ENCODE peak calls at places on chromosomes 13 and 19, in nine cellular contexts. A is stomach, M is SK-N-SH, P is breast epithelium, E is vagina, G is Panc1, Z is GM23338, Y is sigmoid colon, H is transverse colon. L is an unnamed sample.

GRCh38 chr19:54345938-54346386 is 7.0 kb upstream of the LILRA4 start:
- DNase-seq in P (no peak), A (no peak), G (no peak), Z (no peak), Y (no peak), E (no peak), M (no peak), H (peak), L (no peak)

GRCh38 chr19:3024509-3024869 is 4.6 kb downstream of the TLE2 start:
- DNase-seq in G (no peak), M (no peak), A (no peak), E (no peak), Y (no peak), P (no peak), Z (no peak), H (no peak), L (no peak)

GRCh38 chr19:2047449-2048103 is 3.5 kb downstream of the MKNK2 start:
- DNase-seq in P (no peak), A (peak), Z (no peak), Y (peak), G (no peak), M (no peak), E (peak), H (peak), L (peak)

GRCh38 chr19:38939957-38940356 is 9.2 kb downstream of the MRPS12 start:
- DNase-seq in Y (no peak), H (no peak), M (no peak), E (no peak), Z (no peak), P (no peak), A (no peak), G (no peak), L (no peak)

GRCh38 chr19:45705115-45705514 is 12.6 kb downstream of the QPCTL start:
- DNase-seq in Z (no peak), E (no peak), H (no peak), A (no peak), P (no peak), Y (no peak), M (no peak), G (no peak), L (no peak)

GRCh38 chr13:77521595-77522367 is 13.7 kb upstream of the SCEL start:
- DNase-seq in M (no peak), Z (peak), A (peak), Y (no peak), H (no peak), P (no peak), E (no peak), G (no peak), L (no peak)

GRCh38 chr19:8877854-8878705 is 45.9 kb downstream of the MBD3L1 start:
- DNase-seq in G (no peak), A (no peak), Z (peak), M (peak), E (no peak), Y (no peak), P (no peak), H (no peak), L (no peak)

GRCh38 chr13:76123548-76123947 is 487.4 kb downstream of the LMO7 start:
- DNase-seq in Z (no peak), Y (no peak), G (no peak), A (no peak), E (no peak), P (no peak), H (no peak), M (no peak), L (no peak)

GRCh38 chr19:46903458-46903857 is 42.7 kb downstream of the ARHGAP35 start:
- DNase-seq in Z (no peak), P (no peak), A (no peak), G (no peak), H (no peak), E (no peak), M (no peak), Y (no peak), L (no peak)

GRCh38 chr13:49927755-49928154 is 8.4 kb downstream of the SPRYD7 start:
- DNase-seq in Y (no peak), E (no peak), H (no peak), G (no peak), M (no peak), Z (no peak), A (no peak), P (no peak), L (no peak)

GRCh38 chr19:5338661-5339469 is 1.7 kb downstream of the PTPRS start:
- DNase-seq in Z (peak), G (no peak), Y (no peak), E (no peak), A (no peak), M (peak), H (no peak), P (no peak), L (no peak)

GRCh38 chr13:58852076-58852475 is 1220.5 kb downstream of the PCDH17 start:
- DNase-seq in P (no peak), H (no peak), A (no peak), M (no peak), E (no peak), G (no peak), Y (no peak), Z (no peak), L (no peak)

GRCh38 chr13:60790620-60791019 is 393.6 kb downstream of the TDRD3 start:
- DNase-seq in A (peak), E (no peak), Y (peak), Z (peak), P (no peak), H (no peak), G (no peak), M (no peak), L (no peak)

GRCh38 chr13:74406439-74406838 is 272.2 kb upstream of the KLF12 start:
- DNase-seq in H (no peak), M (no peak), P (no peak), A (no peak), Z (no peak), E (no peak), G (no peak), Y (no peak), L (no peak)

GRCh38 chr19:19214892-19215291 is 3.1 kb downstream of the NCAN start:
- DNase-seq in M (no peak), Y (no peak), P (no peak), Z (peak), H (no peak), A (no peak), G (no peak), E (no peak), L (no peak)

GRCh38 chr13:94323746-94324408 is 155.6 kb downstream of the DCT start:
- DNase-seq in M (no peak), A (no peak), E (no peak), H (no peak), G (no peak), P (no peak), Y (no peak), Z (peak), L (no peak)

GRCh38 chr13:25192936-25193335 is 20.8 kb upstream of the AMER2 start:
- DNase-seq in G (no peak), Z (no peak), M (no peak), E (no peak), P (no peak), H (no peak), A (no peak), Y (no peak), L (no peak)

GRCh38 chr19:7645656-7646425 is 8.9 kb downstream of the STXBP2 start:
- DNase-seq in M (peak), Z (no peak), E (no peak), P (no peak), A (no peak), G (no peak), H (no peak), Y (no peak), L (no peak)

GRCh38 chr13:79874396-79875360 is 393.7 kb downstream of the NDFIP2 start:
- DNase-seq in P (no peak), M (no peak), Y (no peak), E (no peak), H (no peak), A (no peak), Z (peak), G (no peak), L (no peak)

GRCh38 chr13:109383683-109384082 is 402.7 kb downstream of the IRS2 start:
- DNase-seq in P (no peak), E (no peak), Y (no peak), Z (no peak), A (no peak), G (no peak), M (no peak), H (no peak), L (no peak)

GRCh38 chr19:31974941-31975340 is 370.5 kb upstream of the ZNF507 start:
- DNase-seq in Y (no peak), G (no peak), Z (no peak), M (no peak), E (peak), P (no peak), H (no peak), A (no peak), L (no peak)

GRCh38 chr19:1503089-1503924 is 9.5 kb downstream of the ADAMTSL5 start:
- DNase-seq in A (peak), Y (peak), G (no peak), P (no peak), Z (peak), E (no peak), M (peak), H (peak), L (no peak)

GRCh38 chr19:18998276-18998675 is 35.0 kb downstream of the SUGP2 start:
- DNase-seq in H (no peak), Y (no peak), A (no peak), G (no peak), P (no peak), M (no peak), E (no peak), Z (no peak), L (no peak)

GRCh38 chr19:55348317-55349034 is 6.0 kb downstream of the COX6B2 start:
- DNase-seq in A (no peak), H (no peak), M (no peak), Z (peak), G (no peak), Y (no peak), P (no peak), E (no peak), L (no peak)

GRCh38 chr13:112837371-112838037 is 131.5 kb upstream of the MCF2L start:
- DNase-seq in M (no peak), Z (no peak), P (no peak), H (no peak), Y (peak), E (no peak), A (no peak), G (no peak), L (no peak)

GRCh38 chr19:19591133-19591825 is 27.2 kb downstream of the PBX4 start:
- DNase-seq in H (peak), M (no peak), Y (no peak), E (no peak), Z (peak), A (peak), P (peak), G (peak), L (no peak)

GRCh38 chr19:18749362-18750231 is 41.5 kb downstream of the COMP start:
- DNase-seq in Z (no peak), H (no peak), E (no peak), P (no peak), G (no peak), M (no peak), A (no peak), Y (no peak), L (no peak)

GRCh38 chr13:41061075-41061913 is at the start of gene WBP4:
- DNase-seq in H (peak), A (peak), E (no peak), Y (peak), G (peak), Z (peak), M (peak), P (peak), L (peak)

GRCh38 chr13:44825951-44826350 is 163.3 kb downstream of the NUFIP1 start:
- DNase-seq in P (no peak), H (no peak), Z (no peak), M (no peak), Y (no peak), A (no peak), G (no peak), E (no peak), L (no peak)

DNA sequence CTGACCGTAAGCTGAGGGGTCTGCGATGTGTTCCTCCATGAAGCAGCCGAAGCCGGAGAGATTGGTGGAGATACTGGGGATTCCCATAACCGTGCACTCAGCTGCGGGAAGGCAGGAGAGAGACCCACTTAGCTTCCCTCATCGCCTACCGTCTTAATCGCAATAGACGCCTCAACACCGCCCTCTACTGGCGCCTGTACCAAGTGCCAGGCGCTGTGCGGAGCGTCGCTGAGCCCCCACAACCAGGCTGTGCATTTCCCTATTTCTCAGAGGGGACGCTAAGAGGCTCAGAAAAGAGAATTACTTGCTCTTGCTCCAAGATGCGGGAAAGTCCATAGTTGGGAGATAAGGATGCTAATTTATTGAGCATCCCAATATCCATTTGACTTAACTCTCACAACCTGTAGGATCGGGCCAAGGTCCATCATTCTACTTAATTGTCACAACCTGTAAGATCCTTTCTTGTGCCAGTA is 5.8 kb downstream of the FTL start:
- DNase-seq in Y (peak), P (no peak), G (no peak), Z (peak), E (no peak), M (peak), A (peak), H (peak), L (peak)
- TF ChIP-seq CTCF in Y (peak), P (peak), G (peak), Z (peak), E (peak), M (peak), A (peak), H (peak), L (peak)

DNA sequence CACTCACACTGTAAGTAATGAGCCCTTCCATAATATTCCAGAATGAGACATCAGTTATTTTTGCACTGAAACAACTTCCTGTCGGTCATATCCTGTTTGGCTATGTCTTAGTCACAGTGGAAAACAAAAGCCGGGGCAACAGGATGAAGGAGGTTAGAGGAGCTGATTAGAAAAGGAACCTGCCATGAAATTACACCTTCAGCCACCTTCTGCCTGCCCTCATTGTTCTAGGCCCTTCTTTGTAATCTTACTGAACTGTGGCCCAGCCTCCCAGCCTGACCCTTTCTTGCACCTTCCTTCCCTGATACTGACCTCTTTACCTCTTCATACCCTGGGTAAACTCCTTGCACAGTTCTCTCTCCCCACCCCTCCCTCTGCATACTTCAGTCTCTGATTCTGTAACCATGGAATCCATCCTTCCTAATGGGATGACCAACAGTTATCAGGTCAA is 67.3 kb downstream of the DOCK9 start:
- DNase-seq in P (no peak), E (no peak), M (no peak), Z (no peak), G (peak), A (no peak), H (no peak), Y (no peak), L (no peak)
- H3K27ac ChIP-seq in P (peak), E (peak), M (no peak), Z (no peak), G (no peak), A (peak), H (no peak), Y (peak), L (peak)

GRCh38 chr13:30395192-30396158 is 26.8 kb upstream of the UBE2L5 start:
- DNase-seq in P (peak), Z (peak), E (no peak), Y (peak), G (peak), A (peak), M (peak), H (peak), L (peak)
- TF ChIP-seq POLR2AphosphoS5 in P (peak), Z (peak), E (peak), Y (peak), G (no peak), A (peak), M (peak), H (peak), L (no peak)

GRCh38 chr19:56547535-56547934 is 8.8 kb downstream of the ZFP28 start:
- DNase-seq in P (no peak), H (no peak), A (no peak), G (no peak), Y (no peak), E (no peak), Z (peak), M (no peak), L (no peak)
- TF ChIP-seq CTCF in P (no peak), H (no peak), A (no peak), G (peak), Y (no peak), E (no peak), Z (peak), M (no peak), L (no peak)

DNA sequence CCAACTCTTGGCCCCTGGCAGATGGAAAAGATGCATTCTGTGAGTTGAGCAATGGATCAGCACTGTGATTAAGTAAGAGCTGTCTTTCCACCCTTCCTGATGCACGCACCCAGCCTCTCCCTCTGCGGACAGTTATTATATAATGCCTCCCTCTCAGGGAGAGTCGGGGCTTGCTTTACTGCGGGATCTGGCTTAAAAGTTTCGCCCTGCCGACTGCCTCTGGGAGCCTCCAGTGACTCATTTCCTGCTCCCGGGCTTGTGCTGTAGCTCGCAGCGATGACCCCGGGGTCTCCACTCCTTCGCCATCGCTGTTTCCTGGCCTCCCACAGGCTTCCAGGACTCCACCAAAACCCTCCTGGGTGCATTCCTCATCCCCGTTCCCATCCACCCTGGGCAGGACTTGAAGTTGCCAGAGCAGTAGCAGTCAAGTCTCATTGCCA is 107.4 kb upstream of the SLC7A1 start:
- DNase-seq in Z (peak), A (no peak), E (peak), Y (peak), M (no peak), P (no peak), H (no peak), G (no peak), L (no peak)
- H3K27ac ChIP-seq in Z (no peak), A (no peak), E (no peak), Y (no peak), M (peak), P (no peak), H (no peak), G (no peak), L (no peak)

GRCh38 chr19:14432817-14433453 is at the start of gene PKN1:
- DNase-seq in H (peak), M (peak), G (no peak), E (no peak), Y (no peak), P (no peak), Z (peak), A (peak), L (peak)

GRCh38 chr19:14435320-14436050 is 2.4 kb downstream of the PKN1 start:
- DNase-seq in A (no peak), M (no peak), E (no peak), Y (no peak), H (no peak), G (no peak), Z (no peak), P (no peak), L (no peak)

GRCh38 chr19:14434157-14434501 is 1.0 kb downstream of the PKN1 start:
- DNase-seq in P (no peak), E (no peak), A (peak), Y (no peak), Z (no peak), G (no peak), H (no peak), M (peak), L (peak)

GRCh38 chr19:14433454-14434156 is 499 bp downstream of the PKN1 start:
- DNase-seq in P (no peak), E (no peak), Z (peak), G (no peak), M (peak), A (peak), H (peak), Y (no peak), L (peak)

GRCh38 chr19:14434543-14435319 is 1.6 kb downstream of the PKN1 start:
- DNase-seq in M (peak), P (peak), Z (no peak), H (peak), G (no peak), Y (peak), E (no peak), A (peak), L (peak)
- TF ChIP-seq POLR2AphosphoS5 in M (no peak), P (no peak), Z (no peak), H (no peak), G (no peak), Y (peak), E (peak), A (peak), L (peak)

GRCh38 chr19:29247051-29247450 is 34.1 kb upstream of the UQCRFS1 start:
- DNase-seq in M (no peak), Z (no peak), P (no peak), H (no peak), A (no peak), Y (no peak), G (no peak), E (no peak), L (no peak)
- TF ChIP-seq CTCF in M (no peak), Z (peak), P (no peak), H (no peak), A (no peak), Y (no peak), G (no peak), E (no peak), L (no peak)

GRCh38 chr19:10237702-10238101 is 6.6 kb upstream of the S1PR2 start:
- DNase-seq in Z (no peak), A (no peak), H (no peak), E (no peak), P (no peak), M (no peak), Y (no peak), G (no peak), L (no peak)
- H3K27ac ChIP-seq in Z (no peak), A (peak), H (peak), E (peak), P (peak), M (no peak), Y (peak), G (no peak), L (no peak)

GRCh38 chr13:113951246-113951999 is 22.5 kb downstream of the C13orf46 start:
- DNase-seq in G (no peak), Y (peak), H (peak), E (no peak), M (peak), P (peak), Z (peak), A (peak), L (peak)
- TF ChIP-seq POLR2AphosphoS5 in G (no peak), Y (no peak), H (peak), E (peak), M (no peak), P (peak), Z (no peak), A (peak), L (peak)

DNA sequence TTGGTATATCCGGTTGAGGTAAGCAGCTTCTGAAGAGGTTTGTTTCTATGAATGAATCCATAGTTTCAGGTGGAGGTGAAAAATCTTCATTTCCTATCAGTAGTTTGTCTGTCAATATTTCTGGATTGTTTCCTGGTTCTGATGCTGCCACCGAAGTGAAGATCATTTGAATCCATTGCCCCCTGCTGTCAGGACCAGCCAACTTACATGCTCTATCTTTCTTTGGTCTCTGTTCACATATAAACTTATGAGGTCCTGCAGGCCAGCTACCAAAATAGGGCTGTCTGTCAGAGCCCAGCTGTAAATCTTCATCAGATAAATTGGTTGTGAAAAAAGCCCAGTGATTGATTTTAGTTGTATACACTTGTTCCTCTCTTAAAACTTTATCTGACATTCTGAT is 15.2 kb upstream of the N4BP2L1 start:
- DNase-seq in M (peak), H (peak), A (no peak), E (no peak), Z (peak), P (no peak), G (no peak), Y (no peak), L (no peak)
- TF ChIP-seq CTCF in M (peak), H (peak), A (no peak), E (no peak), Z (peak), P (no peak), G (peak), Y (no peak), L (peak)